ENCODE peak calls at places on chromosomes 13 and 19, in ten cellular contexts. A, B, D, K, I, H, V, G, W and L are unnamed samples.
A peak's percentile ranks its signal among the peaks of the same experiment; 100 is the strongest.

GRCh38 chr13:28429685-28430290 is 65.1 kb downstream of the FLT1 start:
- DNase-seq in W (no peak), K (no peak), B (no peak), H (no peak), D (peak; percentile 16), G (no peak), V (no peak), I (peak; percentile 60), A (no peak), L (no peak)

GRCh38 chr19:1776606-1777147 is 23.4 kb downstream of the ONECUT3 start:
- DNase-seq in K (no peak), B (no peak), A (no peak), D (no peak), W (no peak), I (no peak), G (no peak), V (no peak), H (no peak), L (no peak)

GRCh38 chr13:76474356-76474755 is 411.8 kb downstream of the KCTD12 start:
- DNase-seq in B (no peak), H (no peak), V (no peak), A (no peak), D (peak; percentile 57), W (no peak), I (no peak), G (no peak), K (no peak), L (no peak)

GRCh38 chr13:74367193-74367592 is 233.0 kb upstream of the KLF12 start:
- DNase-seq in I (no peak), K (no peak), G (no peak), V (no peak), A (no peak), D (no peak), W (no peak), H (no peak), B (no peak), L (no peak)

GRCh38 chr19:4358709-4359626 is 15.6 kb downstream of the MPND start:
- DNase-seq in H (no peak), V (no peak), G (no peak), W (no peak), B (no peak), D (no peak), I (no peak), K (no peak), A (no peak), L (no peak)

GRCh38 chr13:45781553-45782326 is 69.8 kb downstream of the SIAH3 start:
- DNase-seq in H (peak; percentile 69), A (peak; percentile 11), W (no peak), G (no peak), I (no peak), K (no peak), D (peak; percentile 10), V (no peak), B (no peak), L (no peak)

GRCh38 chr13:106558527-106558926 is 9.4 kb downstream of the ARGLU1 start:
- DNase-seq in B (no peak), A (no peak), G (no peak), H (no peak), K (no peak), V (no peak), D (no peak), W (no peak), I (no peak), L (no peak)

GRCh38 chr19:51552996-51553725 is 17.9 kb upstream of the ZNF175 start:
- DNase-seq in B (no peak), H (no peak), W (peak; percentile 20), G (no peak), K (peak; percentile 71), A (peak; percentile 28), D (peak; percentile 68), I (peak; percentile 47), V (peak; percentile 79), L (no peak)

GRCh38 chr13:113099142-113099541 is 6.4 kb upstream of the F7 start:
- DNase-seq in H (no peak), A (no peak), K (no peak), D (no peak), G (no peak), I (no peak), B (no peak), V (no peak), W (no peak), L (no peak)

GRCh38 chr13:101018720-101019119 is 344.1 kb upstream of the TMTC4 start:
- DNase-seq in K (no peak), G (no peak), A (peak; percentile 75), W (no peak), D (no peak), B (peak; percentile 19), H (no peak), I (peak; percentile 71), V (no peak), L (no peak)

GRCh38 chr19:32041681-32042292 is 303.6 kb upstream of the ZNF507 start:
- DNase-seq in A (peak; percentile 29), B (no peak), W (no peak), D (peak; percentile 48), V (peak; percentile 57), I (peak; percentile 31), K (no peak), H (no peak), G (no peak), L (no peak)

GRCh38 chr19:14248578-14249011 is 42.6 kb upstream of the ADGRL1 start:
- DNase-seq in H (no peak), B (no peak), V (peak; percentile 87), I (no peak), G (no peak), A (peak; percentile 61), D (peak; percentile 74), W (peak; percentile 36), K (no peak), L (no peak)

GRCh38 chr19:47377208-47377701 is 28.1 kb downstream of the DHX34 start:
- DNase-seq in G (no peak), W (no peak), B (no peak), I (no peak), K (no peak), V (no peak), D (no peak), A (no peak), H (no peak), L (no peak)

GRCh38 chr19:4337906-4338440 is 654 bp downstream of the STAP2 start:
- DNase-seq in I (no peak), K (no peak), H (no peak), B (no peak), G (no peak), W (no peak), V (no peak), D (peak; percentile 39), A (peak; percentile 24), L (no peak)

GRCh38 chr19:56273563-56274117 is 1.1 kb downstream of the EDDM13 start:
- DNase-seq in H (no peak), G (no peak), K (no peak), D (peak; percentile 29), B (no peak), W (no peak), A (peak; percentile 8), V (no peak), I (peak; percentile 45), L (no peak)

GRCh38 chr13:25963681-25964080 is 88.1 kb downstream of the SHISA2 start:
- DNase-seq in G (no peak), B (no peak), A (no peak), V (no peak), K (no peak), H (no peak), D (peak; percentile 16), I (no peak), W (no peak), L (no peak)

GRCh38 chr13:54750521-54750920 is 1721.9 kb downstream of the OLFM4 start:
- DNase-seq in B (no peak), A (no peak), H (no peak), W (no peak), K (no peak), I (no peak), V (no peak), G (no peak), D (no peak), L (no peak)

GRCh38 chr19:56114051-56114694 is 6.9 kb downstream of the ZNF787 start:
- DNase-seq in A (no peak), K (peak; percentile 45), D (no peak), W (no peak), V (no peak), H (no peak), G (no peak), B (no peak), I (no peak), L (no peak)

GRCh38 chr13:37751025-37751424 is 118.5 kb downstream of the TRPC4 start:
- DNase-seq in A (no peak), W (no peak), B (no peak), H (no peak), K (no peak), V (no peak), D (no peak), G (no peak), I (no peak), L (no peak)

GRCh38 chr13:112814905-112815585 is 125.2 kb downstream of the ATP11A start:
- DNase-seq in A (peak; percentile 12), B (no peak), G (no peak), I (peak; percentile 44), W (no peak), V (no peak), D (no peak), H (no peak), K (peak; percentile 62), L (no peak)

GRCh38 chr19:3370728-3371591 is 4.6 kb downstream of the NFIC start:
- DNase-seq in W (no peak), B (no peak), K (no peak), A (no peak), D (no peak), I (no peak), H (no peak), V (no peak), G (no peak), L (no peak)

GRCh38 chr19:19170053-19170945 is at the start of gene MEF2B:
- DNase-seq in I (peak; percentile 30), V (peak; percentile 74), K (peak; percentile 87), B (no peak), W (peak; percentile 58), G (no peak), H (no peak), D (peak; percentile 64), A (peak; percentile 55), L (no peak)
- H3K4me3 ChIP-seq in I (no peak within 1 kb of the TSS), V (peak within 1 kb of the TSS; percentile 37), K (peak within 1 kb of the TSS; percentile 37), B (peak within 1 kb of the TSS; percentile 26), W (peak within 1 kb of the TSS; percentile 39), G (peak within 1 kb of the TSS; percentile 36), H (no peak within 1 kb of the TSS), D (no peak within 1 kb of the TSS), A (no peak within 1 kb of the TSS), L (no peak within 1 kb of the TSS)

GRCh38 chr19:8095354-8095886 is 42.9 kb downstream of the CCL25 start:
- DNase-seq in V (no peak), B (no peak), W (no peak), K (no peak), I (no peak), H (no peak), A (no peak), G (no peak), D (no peak), L (no peak)
- H3K4me3 ChIP-seq in V (peak overlapping the region; percentile 33), B (no peak overlapping the region), W (no peak overlapping the region), K (no peak overlapping the region), I (no peak overlapping the region), H (no peak overlapping the region), A (no peak overlapping the region), G (no peak overlapping the region), D (no peak overlapping the region), L (no peak overlapping the region)

GRCh38 chr19:21850636-21851255 is 14.8 kb upstream of the ZNF43 start:
- DNase-seq in V (no peak), K (no peak), W (no peak), H (no peak), B (no peak), D (no peak), I (no peak), G (no peak), A (no peak), L (no peak)
- H3K4me3 ChIP-seq in V (peak overlapping the region; percentile 98), K (peak overlapping the region; percentile 94), W (no peak overlapping the region), H (peak overlapping the region; percentile 51), B (peak overlapping the region; percentile 75), D (peak overlapping the region; percentile 90), I (peak overlapping the region; percentile 96), G (peak overlapping the region; percentile 80), A (peak overlapping the region; percentile 92), L (peak overlapping the region; percentile 83)

GRCh38 chr19:11587973-11588631 is 9.2 kb upstream of the ZNF627 start:
- DNase-seq in D (no peak), H (no peak), I (no peak), W (no peak), G (no peak), B (no peak), V (no peak), K (no peak), A (no peak), L (no peak)
- H3K4me3 ChIP-seq in D (no peak overlapping the region), H (no peak overlapping the region), I (no peak overlapping the region), W (no peak overlapping the region), G (no peak overlapping the region), B (no peak overlapping the region), V (peak overlapping the region; percentile 52), K (no peak overlapping the region), A (no peak overlapping the region), L (no peak overlapping the region)